ENCODE peak calls at places on chromosome 11, in four cellular contexts. R is H1, P is IMR-90, O is mesendoderm. H is an unnamed sample.

GRCh38 chr11:70005107-70005818 is 72.9 kb upstream of the ANO1 start:
- DNase-seq in P (peak; percentile 96), O (no peak), R (no peak), H (no peak)

GRCh38 chr11:119739021-119739703 is 10.2 kb upstream of the NECTIN1 start:
- DNase-seq in O (no peak), R (no peak), P (no peak), H (no peak)

GRCh38 chr11:69356703-69357457 is 62.9 kb downstream of the MYEOV start:
- DNase-seq in R (peak; percentile 36), O (no peak), P (no peak), H (peak; percentile 14)

GRCh38 chr11:24585192-24585591 is 88.3 kb downstream of the LUZP2 start:
- DNase-seq in R (no peak), O (no peak), P (peak; percentile 13), H (no peak)

GRCh38 chr11:61654397-61654829 is 25.8 kb upstream of the DAGLA start:
- DNase-seq in R (no peak), O (no peak), P (no peak), H (no peak)

GRCh38 chr11:85947431-85948272 is 92.5 kb downstream of the CCDC83 start:
- DNase-seq in R (no peak), P (peak; percentile 93), O (no peak), H (no peak)

GRCh38 chr11:72751293-72752087 is 718 bp downstream of the ARAP1 start:
- DNase-seq in O (no peak), P (no peak), R (no peak), H (no peak)

GRCh38 chr11:99066609-99067008 is 45.9 kb downstream of the CNTN5 start:
- DNase-seq in R (no peak), P (no peak), O (peak; percentile 75), H (no peak)

GRCh38 chr11:132142554-132142953 is 772.1 kb downstream of the NTM start:
- DNase-seq in O (no peak), P (no peak), R (no peak), H (no peak)

GRCh38 chr11:119352857-119353260 is 6.4 kb upstream of the MFRP start:
- DNase-seq in O (peak; percentile 70), P (no peak), R (no peak), H (peak; percentile 38)

GRCh38 chr11:133844217-133844616 is 1.1 kb downstream of the SPATA19 start:
- DNase-seq in O (no peak), P (no peak), R (no peak), H (no peak)

GRCh38 chr11:6782720-6783119 is at the start of gene OR2AG1:
- DNase-seq in R (no peak), O (no peak), P (no peak), H (no peak)
- H4K5ac ChIP-seq in R (no peak within 1 kb of the TSS), O (no peak within 1 kb of the TSS), P (no peak within 1 kb of the TSS), H (no peak within 1 kb of the TSS)

DNA sequence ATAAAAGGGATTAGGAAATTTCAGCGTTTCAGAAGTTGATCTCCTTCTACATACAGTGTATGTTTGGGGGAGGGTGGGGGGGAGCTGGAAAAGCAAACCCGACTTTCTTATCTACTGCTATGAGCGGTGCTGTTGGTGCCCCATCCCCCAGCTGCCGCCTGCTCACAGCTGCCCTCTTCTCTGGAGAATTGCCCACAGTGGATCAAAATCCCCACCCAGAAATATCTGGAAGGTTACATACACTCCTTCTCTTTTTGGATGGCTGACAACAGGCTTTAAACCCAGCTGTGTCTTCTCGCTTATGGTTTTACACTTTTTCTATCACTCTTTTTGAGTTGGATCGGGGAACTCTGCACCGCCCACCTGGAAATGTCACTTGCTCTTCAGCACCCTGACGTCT is 56.4 kb downstream of the DHCR7 start:
- DNase-seq in R (no peak), O (no peak), P (no peak), H (no peak)
- H4K5ac ChIP-seq in R (no peak overlapping the region), O (no peak overlapping the region), P (no peak overlapping the region), H (no peak overlapping the region)

GRCh38 chr11:78995166-78995565 is 420.5 kb upstream of the NARS2 start:
- DNase-seq in O (no peak), P (no peak), R (no peak), H (no peak)
- H4K5ac ChIP-seq in O (no peak overlapping the region), P (no peak overlapping the region), R (no peak overlapping the region), H (no peak overlapping the region)

GRCh38 chr11:83424376-83425136 is 138.4 kb upstream of the CCDC90B start:
- DNase-seq in R (no peak), P (no peak), O (no peak), H (no peak)
- H4K5ac ChIP-seq in R (no peak overlapping the region), P (no peak overlapping the region), O (no peak overlapping the region), H (no peak overlapping the region)

DNA sequence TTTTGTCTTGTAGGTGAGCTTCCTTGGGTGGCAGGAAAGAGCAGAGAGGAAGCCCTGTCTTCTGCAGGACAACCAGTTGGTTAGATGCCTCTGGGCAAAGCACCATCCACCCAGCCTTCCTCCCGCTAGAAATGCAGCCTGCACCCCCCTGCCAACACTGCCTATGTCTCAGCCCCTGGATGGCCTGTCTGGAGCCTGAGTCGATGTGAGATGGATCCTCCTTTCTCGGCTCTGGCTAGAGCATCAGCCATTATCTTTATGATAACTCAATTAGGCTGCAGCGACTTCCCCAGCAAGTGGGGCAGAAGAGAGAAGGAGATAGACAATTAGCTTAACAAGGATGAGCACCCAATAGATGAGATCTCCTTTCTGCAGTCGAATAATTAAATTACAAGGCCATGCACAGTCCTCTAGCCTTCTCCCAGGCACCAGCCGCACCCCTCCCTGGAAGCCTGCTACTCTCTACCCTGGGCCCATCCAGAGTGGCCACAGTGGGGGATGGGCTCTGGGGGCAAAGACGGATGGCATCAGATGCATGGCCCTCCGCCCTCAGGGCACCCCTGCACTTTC is 179.3 kb downstream of the CEP164 start:
- DNase-seq in R (no peak), O (no peak), P (no peak), H (no peak)
- H4K5ac ChIP-seq in R (no peak overlapping the region), O (no peak overlapping the region), P (no peak overlapping the region), H (no peak overlapping the region)

DNA sequence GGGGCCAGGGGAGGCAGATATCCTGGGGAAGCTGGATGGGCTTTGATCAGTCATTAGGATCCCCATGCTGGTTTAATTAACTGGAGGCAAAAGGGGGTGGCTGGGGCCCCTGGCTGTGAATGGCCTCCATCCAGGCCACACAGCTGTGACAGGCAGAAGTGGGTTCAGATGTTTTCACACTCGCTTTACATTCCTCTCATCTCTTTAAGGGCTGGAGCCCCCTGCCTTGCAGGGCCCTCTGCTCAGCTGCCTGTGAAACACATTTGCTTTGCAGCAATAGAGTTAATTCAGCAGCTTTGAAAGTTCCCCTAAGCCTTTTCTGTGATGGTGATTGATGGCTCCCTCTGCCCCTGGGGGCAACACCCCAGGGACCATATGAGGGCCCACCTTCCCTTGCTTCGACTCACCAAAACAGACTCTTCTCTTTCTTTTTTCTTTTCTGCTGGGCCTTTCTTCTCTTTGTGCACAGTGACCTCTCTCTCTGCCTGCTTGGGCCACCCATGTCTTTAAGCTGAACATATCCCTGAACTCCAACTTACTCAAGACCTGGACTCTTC is 139.3 kb downstream of the FEZ1 start:
- DNase-seq in O (peak; percentile 34), R (no peak), P (no peak), H (no peak)
- H4K5ac ChIP-seq in O (no peak overlapping the region), R (no peak overlapping the region), P (no peak overlapping the region), H (no peak overlapping the region)

GRCh38 chr11:35734669-35735068 is 72.1 kb downstream of the TRIM44 start:
- DNase-seq in R (no peak), O (no peak), P (no peak), H (no peak)
- H4K5ac ChIP-seq in R (no peak overlapping the region), O (no peak overlapping the region), P (no peak overlapping the region), H (no peak overlapping the region)

GRCh38 chr11:6812391-6813005 is 13.0 kb upstream of the OR6A2 start:
- DNase-seq in R (no peak), P (peak; percentile 34), O (peak; percentile 76), H (peak; percentile 52)

GRCh38 chr11:6817668-6818067 is 18.2 kb upstream of the OR6A2 start:
- DNase-seq in P (peak; percentile 2), O (peak; percentile 82), R (peak; percentile 69), H (peak; percentile 87)

GRCh38 chr11:6818967-6819366 is 19.5 kb upstream of the OR6A2 start:
- DNase-seq in O (no peak), P (no peak), R (no peak), H (no peak)

DNA sequence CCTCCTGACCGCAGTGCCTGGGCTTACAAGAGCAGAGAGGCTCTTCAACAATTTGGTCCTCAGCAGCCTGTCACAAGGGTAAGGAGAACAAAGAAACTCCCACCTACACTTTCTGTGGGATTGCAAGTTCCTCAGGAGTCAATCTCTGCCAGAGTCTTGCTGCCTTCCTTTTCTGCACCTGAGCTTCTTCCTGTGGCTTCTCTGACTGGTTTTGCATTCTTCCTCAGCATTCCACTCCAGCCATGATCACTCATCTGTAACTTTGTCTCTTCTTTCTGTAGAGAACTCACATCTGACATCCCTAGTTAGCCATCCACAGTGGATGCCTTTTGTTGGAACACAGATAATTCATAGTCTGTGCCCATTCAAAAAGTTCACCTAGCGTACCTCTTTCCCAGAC is 14.2 kb upstream of the OR6A2 start:
- DNase-seq in R (no peak), P (no peak), O (no peak), H (no peak)
- H4K5ac ChIP-seq in R (no peak overlapping the region), P (no peak overlapping the region), O (no peak overlapping the region), H (no peak overlapping the region)

H was measured in H9.